ENCODE peak calls at places on chromosomes 4 and X, in seven cellular contexts. E is HepG2, S is GM12892, Q is H1, L is K562, J is SK-N-SH, H is GM12878. T is an unnamed sample.

GRCh38 chr4:165493359-165493758 is 114.6 kb downstream of the CPE start:
- DNase-seq in H (no peak), S (peak; percentile 7), L (peak; percentile 52), Q (peak; percentile 88), J (peak; percentile 36), E (peak; percentile 27), T (peak; percentile 10)

GRCh38 chr4:81465668-81466357 is 5.9 kb downstream of the RASGEF1B start:
- DNase-seq in S (no peak), Q (no peak), L (no peak), E (no peak), J (no peak), H (no peak), T (no peak)

GRCh38 chr4:87219648-87220093 is 747 bp downstream of the KLHL8 start:
- DNase-seq in J (no peak), S (no peak), L (peak; percentile 56), E (peak; percentile 11), Q (no peak), H (no peak), T (peak; percentile 43)

GRCh38 chr4:122285285-122285684 is 93.5 kb upstream of the ADAD1 start:
- DNase-seq in S (no peak), L (peak; percentile 21), E (no peak), H (no peak), Q (no peak), J (no peak), T (no peak)

GRCh38 chr4:179417357-179417756 is 1975.1 kb upstream of the AGA start:
- DNase-seq in E (no peak), J (no peak), Q (no peak), S (no peak), L (no peak), H (no peak), T (no peak)

GRCh38 chr4:56506110-56506705 is 617 bp downstream of the ARL9 start:
- DNase-seq in J (peak; percentile 10), E (no peak), L (no peak), S (no peak), Q (peak; percentile 67), H (no peak), T (no peak)

GRCh38 chrX:63434665-63435064 is 83.5 kb upstream of the SPIN4 start:
- DNase-seq in L (peak; percentile 28), H (no peak), E (no peak), S (no peak), J (no peak), Q (no peak), T (no peak)

GRCh38 chrX:100662791-100663190 is 18.8 kb downstream of the SRPX2 start:
- DNase-seq in S (no peak), H (no peak), Q (no peak), E (no peak), J (no peak), L (no peak), T (no peak)

GRCh38 chrX:85326234-85327059 is 53.0 kb downstream of the POF1B start:
- DNase-seq in L (no peak), S (no peak), H (no peak), J (no peak), E (no peak), Q (no peak), T (no peak)

GRCh38 chr4:21209854-21210253 is 509.6 kb downstream of the PACRGL start:
- DNase-seq in S (no peak), L (no peak), Q (no peak), J (no peak), H (no peak), E (no peak), T (no peak)

DNA sequence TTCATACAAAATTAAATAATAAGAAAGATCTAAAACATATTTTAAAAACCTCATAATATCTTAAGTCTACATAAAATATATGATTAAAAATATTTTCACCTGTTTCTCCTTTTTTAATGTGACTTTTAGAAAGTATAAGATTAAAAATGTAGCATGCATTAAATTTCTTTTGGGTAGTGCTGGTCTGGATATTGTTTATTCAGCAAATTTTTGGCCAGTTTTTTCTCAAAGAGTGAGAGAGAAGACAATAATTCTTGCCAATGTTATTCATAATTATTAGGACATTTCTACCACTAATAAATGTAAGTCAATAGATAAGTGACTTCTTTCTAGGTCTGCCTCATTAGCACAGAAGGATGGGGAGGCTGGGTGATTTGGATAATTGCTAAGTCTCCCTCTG is 14.1 kb downstream of the MAGEB1 start:
- DNase-seq in S (no peak), Q (no peak), E (no peak), H (no peak), L (no peak), J (no peak), T (no peak)
- TF ChIP-seq POLR2AphosphoS5 in S (no peak), Q (no peak), E (no peak), H (no peak), L (no peak), J (no peak), T (no peak)

DNA sequence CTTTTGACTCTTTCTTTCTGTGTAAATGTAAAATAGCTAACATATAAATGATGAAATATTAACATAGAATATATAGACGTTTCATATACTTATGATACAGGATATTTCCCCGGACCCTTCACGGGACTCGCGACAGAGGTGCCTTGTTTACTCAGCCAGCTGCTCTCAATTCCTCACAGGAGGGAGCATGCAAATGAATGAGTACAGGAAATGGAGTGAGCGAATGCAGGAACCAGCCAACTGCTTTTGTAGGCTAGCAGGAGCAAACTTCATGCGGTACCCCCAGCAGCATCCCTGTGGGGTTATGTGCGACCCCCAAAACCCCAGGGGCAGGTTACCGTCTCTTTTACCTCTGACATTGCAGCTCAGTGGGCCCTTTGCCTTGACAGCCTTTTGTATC is 110.3 kb upstream of the PDHA2 start:
- DNase-seq in L (no peak), E (no peak), J (no peak), S (no peak), Q (peak; percentile 47), H (no peak), T (no peak)
- TF ChIP-seq TAF1 in L (no peak), E (no peak), J (no peak), S (no peak), Q (no peak), H (no peak), T (no peak)

GRCh38 chrX:19709812-19710518 is 177.4 kb downstream of the SH3KBP1 start:
- DNase-seq in Q (no peak), S (no peak), E (no peak), L (no peak), H (no peak), J (no peak), T (no peak)
- TF ChIP-seq POLR2AphosphoS5 in Q (no peak), S (no peak), E (no peak), L (no peak), H (no peak), J (peak; percentile 52), T (no peak)

GRCh38 chrX:155028192-155028591 is 1.5 kb downstream of the FUNDC2 start:
- DNase-seq in J (no peak), Q (no peak), H (no peak), S (no peak), E (no peak), L (no peak), T (no peak)
- TF ChIP-seq TAF1 in J (no peak), Q (no peak), H (no peak), S (no peak), E (no peak), L (no peak), T (peak; percentile 31)

DNA sequence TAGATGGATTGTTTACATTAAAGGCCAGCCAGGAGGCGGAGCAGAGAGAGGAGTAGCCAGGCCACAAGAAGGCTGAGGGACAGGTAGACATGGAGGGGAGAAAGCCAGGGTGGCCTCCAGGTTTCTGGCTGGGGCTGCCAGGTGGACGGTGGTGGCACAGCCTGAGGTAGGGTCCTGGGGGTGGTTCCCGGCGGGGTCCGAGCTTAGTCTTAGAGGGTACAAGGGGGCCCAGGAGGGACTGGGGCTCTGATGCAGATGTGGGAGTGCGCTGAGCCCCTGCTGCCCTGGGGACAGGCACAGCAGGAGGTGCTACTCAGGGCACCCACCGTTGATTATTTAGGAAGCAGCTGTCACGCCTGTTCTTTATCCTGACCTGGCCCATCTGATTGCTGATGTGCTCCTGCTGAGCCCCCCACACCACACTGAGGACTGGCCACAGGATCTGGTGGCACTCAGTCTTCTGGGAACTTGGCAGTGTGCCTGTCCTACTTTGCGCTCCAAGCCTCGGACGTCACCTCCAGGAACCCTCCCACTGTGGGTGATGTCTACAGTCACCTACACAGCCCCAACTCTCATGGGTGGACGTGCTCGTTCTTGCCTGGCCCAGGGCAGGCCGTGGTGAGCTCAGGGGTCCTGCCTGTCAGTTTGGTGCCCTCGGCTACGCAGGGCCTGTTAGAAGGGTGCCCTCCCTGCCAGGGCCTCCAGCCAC is 11.9 kb downstream of the WFS1 start:
- DNase-seq in E (no peak), L (no peak), J (no peak), S (no peak), H (no peak), Q (no peak), T (no peak)
- TF ChIP-seq POLR2AphosphoS5 in E (no peak), L (no peak), J (no peak), S (no peak), H (no peak), Q (no peak), T (no peak)

GRCh38 chr4:163939597-163939996 is 445.1 kb downstream of the TMA16 start:
- DNase-seq in E (no peak), J (no peak), H (no peak), S (no peak), L (no peak), Q (no peak), T (no peak)
- TF ChIP-seq TAF1 in E (no peak), J (no peak), H (no peak), S (no peak), L (no peak), Q (no peak), T (no peak)

DNA sequence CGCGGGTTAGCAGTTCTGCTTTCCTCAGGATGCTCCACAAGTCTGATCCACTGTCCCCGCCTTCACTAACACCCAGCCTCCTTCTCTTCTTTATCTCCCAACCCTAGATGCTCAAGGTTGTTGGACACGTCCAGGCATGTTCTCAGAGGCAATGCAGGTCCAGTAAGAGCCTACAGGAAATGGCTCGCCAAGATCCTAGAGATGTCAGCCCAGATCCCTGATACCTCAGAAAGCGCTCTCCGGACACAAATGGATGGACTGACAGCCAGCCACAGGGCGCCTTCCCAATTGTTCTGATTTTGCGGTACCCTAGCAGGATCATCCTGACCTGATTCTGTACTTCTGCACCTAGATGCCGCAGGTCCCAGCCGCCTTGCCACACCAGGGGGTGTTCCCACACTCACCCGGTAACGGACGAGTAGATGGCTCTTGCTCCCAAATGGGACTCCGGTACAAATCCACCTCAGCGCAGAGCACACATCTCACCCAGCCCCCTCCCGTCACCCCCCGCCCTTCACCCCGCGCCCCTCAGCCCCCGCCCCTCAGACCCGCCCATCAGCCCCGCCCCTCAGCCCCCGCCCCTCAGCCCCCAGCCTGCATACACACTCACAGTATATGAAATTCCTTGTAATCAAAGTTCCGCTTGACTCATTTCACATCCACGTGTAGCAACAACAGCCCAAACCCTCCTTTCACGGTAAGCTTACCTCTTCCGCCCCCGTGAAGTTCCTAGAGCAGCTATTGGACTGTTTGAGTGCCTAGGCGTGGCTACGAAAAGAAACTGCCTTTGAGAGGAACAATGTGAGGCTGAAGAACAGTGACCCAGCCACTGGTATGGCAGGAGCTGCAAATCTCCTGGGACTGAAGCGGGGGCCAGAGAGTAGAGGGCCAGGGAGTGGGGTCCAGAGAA is at the start of gene EDA2R:
- DNase-seq in J (peak; percentile 66), H (peak; percentile 60), S (peak; percentile 23), L (no peak), Q (peak; percentile 47), E (peak; percentile 85), T (peak; percentile 17)
- TF ChIP-seq POLR2AphosphoS5 in J (peak; percentile 54), H (no peak), S (no peak), L (no peak), Q (no peak), E (no peak), T (peak; percentile 29)

GRCh38 chr4:1627417-1628313 is 56.4 kb downstream of the FAM53A start:
- DNase-seq in Q (no peak), S (no peak), H (no peak), J (no peak), E (no peak), L (no peak), T (no peak)
- TF ChIP-seq TAF1 in Q (no peak), S (no peak), H (no peak), J (no peak), E (no peak), L (no peak), T (no peak)

T was measured in GM12891.